ENCODE peak calls at places on chromosomes 1 and 21, in eight cellular contexts. One of them, this sample, is unnamed.

GRCh38 chr1:238340989-238341388 is 450.3 kb upstream of the ZP4 start:
- DNase-seq in pancreas: no peak
- DNase-seq in activated CD8-positive, alpha-beta memory T cell treated with anti-CD3 and anti-CD28 coated beads for 24 hours: no peak
- DNase-seq in fibroblast of mammary gland: peak
- DNase-seq in islet precursor cell: no peak
- DNase-seq in kidney tubule cell: peak
- DNase-seq in activated naive CD4-positive, alpha-beta T cell: no peak
- DNase-seq in Daoy: peak
- DNase-seq in this sample: peak

GRCh38 chr1:220769205-220769604 is 17.5 kb upstream of the MTARC1 start:
- DNase-seq in pancreas: no peak
- DNase-seq in activated CD8-positive, alpha-beta memory T cell treated with anti-CD3 and anti-CD28 coated beads for 24 hours: no peak
- DNase-seq in fibroblast of mammary gland: no peak
- DNase-seq in islet precursor cell: peak
- DNase-seq in kidney tubule cell: no peak
- DNase-seq in activated naive CD4-positive, alpha-beta T cell: no peak
- DNase-seq in Daoy: no peak
- DNase-seq in this sample: no peak

GRCh38 chr21:14699433-14700410 is 153.6 kb upstream of the SAMSN1 start:
- DNase-seq in pancreas: no peak
- DNase-seq in activated CD8-positive, alpha-beta memory T cell treated with anti-CD3 and anti-CD28 coated beads for 24 hours: no peak
- DNase-seq in fibroblast of mammary gland: no peak
- DNase-seq in islet precursor cell: no peak
- DNase-seq in kidney tubule cell: peak
- DNase-seq in activated naive CD4-positive, alpha-beta T cell: no peak
- DNase-seq in Daoy: no peak
- DNase-seq in this sample: no peak

GRCh38 chr1:218273757-218274505 is 11.2 kb upstream of the RRP15 start:
- DNase-seq in pancreas: no peak
- DNase-seq in activated CD8-positive, alpha-beta memory T cell treated with anti-CD3 and anti-CD28 coated beads for 24 hours: no peak
- DNase-seq in fibroblast of mammary gland: no peak
- DNase-seq in islet precursor cell: no peak
- DNase-seq in kidney tubule cell: no peak
- DNase-seq in activated naive CD4-positive, alpha-beta T cell: no peak
- DNase-seq in Daoy: no peak
- DNase-seq in this sample: no peak

GRCh38 chr1:36091698-36092097 is 3.0 kb downstream of the ADPRS start:
- DNase-seq in pancreas: no peak
- DNase-seq in activated CD8-positive, alpha-beta memory T cell treated with anti-CD3 and anti-CD28 coated beads for 24 hours: peak
- DNase-seq in fibroblast of mammary gland: no peak
- DNase-seq in islet precursor cell: no peak
- DNase-seq in kidney tubule cell: no peak
- DNase-seq in activated naive CD4-positive, alpha-beta T cell: no peak
- DNase-seq in Daoy: no peak
- DNase-seq in this sample: no peak

GRCh38 chr1:12490547-12491142 is 127.4 kb downstream of the DHRS3 start:
- DNase-seq in pancreas: no peak
- DNase-seq in activated CD8-positive, alpha-beta memory T cell treated with anti-CD3 and anti-CD28 coated beads for 24 hours: no peak
- DNase-seq in fibroblast of mammary gland: no peak
- DNase-seq in islet precursor cell: no peak
- DNase-seq in kidney tubule cell: no peak
- DNase-seq in activated naive CD4-positive, alpha-beta T cell: no peak
- DNase-seq in Daoy: no peak
- DNase-seq in this sample: no peak

GRCh38 chr1:61143821-61144220 is 61.5 kb downstream of the NFIA start:
- DNase-seq in pancreas: no peak
- DNase-seq in activated CD8-positive, alpha-beta memory T cell treated with anti-CD3 and anti-CD28 coated beads for 24 hours: no peak
- DNase-seq in fibroblast of mammary gland: no peak
- DNase-seq in islet precursor cell: no peak
- DNase-seq in kidney tubule cell: no peak
- DNase-seq in activated naive CD4-positive, alpha-beta T cell: no peak
- DNase-seq in Daoy: no peak
- DNase-seq in this sample: no peak

GRCh38 chr1:206900149-206900548 is 2.9 kb downstream of the IL24 start:
- DNase-seq in pancreas: no peak
- DNase-seq in activated CD8-positive, alpha-beta memory T cell treated with anti-CD3 and anti-CD28 coated beads for 24 hours: no peak
- DNase-seq in fibroblast of mammary gland: no peak
- DNase-seq in islet precursor cell: peak
- DNase-seq in kidney tubule cell: no peak
- DNase-seq in activated naive CD4-positive, alpha-beta T cell: no peak
- DNase-seq in Daoy: no peak
- DNase-seq in this sample: no peak

GRCh38 chr1:23581219-23581618 is 21.9 kb upstream of the ID3 start:
- DNase-seq in pancreas: no peak
- DNase-seq in activated CD8-positive, alpha-beta memory T cell treated with anti-CD3 and anti-CD28 coated beads for 24 hours: no peak
- DNase-seq in fibroblast of mammary gland: peak
- DNase-seq in islet precursor cell: peak
- DNase-seq in kidney tubule cell: no peak
- DNase-seq in activated naive CD4-positive, alpha-beta T cell: no peak
- DNase-seq in Daoy: no peak
- DNase-seq in this sample: no peak

GRCh38 chr1:54309631-54310366 is 96.4 kb downstream of the SSBP3 start:
- DNase-seq in pancreas: no peak
- DNase-seq in activated CD8-positive, alpha-beta memory T cell treated with anti-CD3 and anti-CD28 coated beads for 24 hours: no peak
- DNase-seq in fibroblast of mammary gland: no peak
- DNase-seq in islet precursor cell: no peak
- DNase-seq in kidney tubule cell: no peak
- DNase-seq in activated naive CD4-positive, alpha-beta T cell: no peak
- DNase-seq in Daoy: no peak
- DNase-seq in this sample: no peak

GRCh38 chr1:201149400-201149799 is 4.9 kb downstream of the TMEM9 start:
- DNase-seq in pancreas: no peak
- DNase-seq in activated CD8-positive, alpha-beta memory T cell treated with anti-CD3 and anti-CD28 coated beads for 24 hours: no peak
- DNase-seq in fibroblast of mammary gland: peak
- DNase-seq in islet precursor cell: peak
- DNase-seq in kidney tubule cell: peak
- DNase-seq in activated naive CD4-positive, alpha-beta T cell: no peak
- DNase-seq in Daoy: peak
- DNase-seq in this sample: peak

GRCh38 chr1:160460683-160461287 is 60.4 kb downstream of the VANGL2 start:
- DNase-seq in pancreas: no peak
- DNase-seq in activated CD8-positive, alpha-beta memory T cell treated with anti-CD3 and anti-CD28 coated beads for 24 hours: no peak
- DNase-seq in fibroblast of mammary gland: no peak
- DNase-seq in islet precursor cell: no peak
- DNase-seq in kidney tubule cell: no peak
- DNase-seq in activated naive CD4-positive, alpha-beta T cell: no peak
- DNase-seq in Daoy: peak
- DNase-seq in this sample: peak

GRCh38 chr1:22876359-22877111 is 96.1 kb downstream of the LACTBL1 start:
- DNase-seq in pancreas: peak
- DNase-seq in activated CD8-positive, alpha-beta memory T cell treated with anti-CD3 and anti-CD28 coated beads for 24 hours: no peak
- DNase-seq in fibroblast of mammary gland: peak
- DNase-seq in islet precursor cell: peak
- DNase-seq in kidney tubule cell: no peak
- DNase-seq in activated naive CD4-positive, alpha-beta T cell: no peak
- DNase-seq in Daoy: peak
- DNase-seq in this sample: peak